ENCODE peak calls at places on chromosomes 5 and 9, in five cellular contexts. One of them, this sample, is unnamed.
A peak's percentile ranks its signal among the peaks of the same experiment; 100 is the strongest.

GRCh38 chr5:149799119-149799623 is 69.1 kb downstream of the PPARGC1B start:
- DNase-seq in fibroblast of lung: peak; percentile 75
- DNase-seq in brain microvascular endothelial cell: peak; percentile 88
- DNase-seq in dorsolateral prefrontal cortex: no peak
- DNase-seq in naive thymus-derived CD4-positive, alpha-beta T cell: no peak
- DNase-seq in this sample: peak; percentile 54

GRCh38 chr5:116441223-116441622 is 133.4 kb downstream of the SEMA6A start:
- DNase-seq in fibroblast of lung: no peak
- DNase-seq in brain microvascular endothelial cell: no peak
- DNase-seq in dorsolateral prefrontal cortex: no peak
- DNase-seq in naive thymus-derived CD4-positive, alpha-beta T cell: no peak
- DNase-seq in this sample: no peak

GRCh38 chr9:88691811-88692210 is 156.8 kb downstream of the NXNL2 start:
- DNase-seq in fibroblast of lung: peak; percentile 77
- DNase-seq in brain microvascular endothelial cell: peak; percentile 61
- DNase-seq in dorsolateral prefrontal cortex: no peak
- DNase-seq in naive thymus-derived CD4-positive, alpha-beta T cell: no peak
- DNase-seq in this sample: no peak

GRCh38 chr5:97452646-97453045 is 269.6 kb upstream of the RIOK2 start:
- DNase-seq in fibroblast of lung: no peak
- DNase-seq in brain microvascular endothelial cell: no peak
- DNase-seq in dorsolateral prefrontal cortex: no peak
- DNase-seq in naive thymus-derived CD4-positive, alpha-beta T cell: no peak
- DNase-seq in this sample: no peak

GRCh38 chr5:172776235-172776594 is 5.2 kb upstream of the DUSP1 start:
- DNase-seq in fibroblast of lung: no peak
- DNase-seq in brain microvascular endothelial cell: no peak
- DNase-seq in dorsolateral prefrontal cortex: no peak
- DNase-seq in naive thymus-derived CD4-positive, alpha-beta T cell: no peak
- DNase-seq in this sample: peak; percentile 20

GRCh38 chr5:39399135-39400036 is 25.4 kb downstream of the DAB2 start:
- DNase-seq in fibroblast of lung: peak; percentile 99
- DNase-seq in brain microvascular endothelial cell: peak; percentile 92
- DNase-seq in dorsolateral prefrontal cortex: no peak
- DNase-seq in naive thymus-derived CD4-positive, alpha-beta T cell: no peak
- DNase-seq in this sample: peak; percentile 83

GRCh38 chr9:132752877-132753592 is 82.8 kb downstream of the GTF3C4 start:
- DNase-seq in fibroblast of lung: no peak
- DNase-seq in brain microvascular endothelial cell: no peak
- DNase-seq in dorsolateral prefrontal cortex: no peak
- DNase-seq in naive thymus-derived CD4-positive, alpha-beta T cell: no peak
- DNase-seq in this sample: no peak

GRCh38 chr9:129321511-129322021 is 143.5 kb upstream of the IER5L start:
- DNase-seq in fibroblast of lung: no peak
- DNase-seq in brain microvascular endothelial cell: no peak
- DNase-seq in dorsolateral prefrontal cortex: no peak
- DNase-seq in naive thymus-derived CD4-positive, alpha-beta T cell: peak; percentile 18
- DNase-seq in this sample: no peak

GRCh38 chr5:10892135-10892910 is 131.3 kb upstream of the DAP start:
- DNase-seq in fibroblast of lung: no peak
- DNase-seq in brain microvascular endothelial cell: no peak
- DNase-seq in dorsolateral prefrontal cortex: no peak
- DNase-seq in naive thymus-derived CD4-positive, alpha-beta T cell: no peak
- DNase-seq in this sample: no peak

GRCh38 chr5:14107536-14107935 is 35.6 kb upstream of the TRIO start:
- DNase-seq in fibroblast of lung: peak; percentile 20
- DNase-seq in brain microvascular endothelial cell: no peak
- DNase-seq in dorsolateral prefrontal cortex: no peak
- DNase-seq in naive thymus-derived CD4-positive, alpha-beta T cell: no peak
- DNase-seq in this sample: no peak

GRCh38 chr5:131635755-131636479 is 888 bp upstream of the RAPGEF6 start:
- DNase-seq in fibroblast of lung: no peak
- DNase-seq in brain microvascular endothelial cell: no peak
- DNase-seq in dorsolateral prefrontal cortex: no peak
- DNase-seq in naive thymus-derived CD4-positive, alpha-beta T cell: no peak
- DNase-seq in this sample: peak; percentile 9

GRCh38 chr9:134068742-134069535 is 1.1 kb upstream of the BRD3 start:
- DNase-seq in fibroblast of lung: no peak
- DNase-seq in brain microvascular endothelial cell: no peak
- DNase-seq in dorsolateral prefrontal cortex: no peak
- DNase-seq in naive thymus-derived CD4-positive, alpha-beta T cell: peak; percentile 22
- DNase-seq in this sample: peak; percentile 10

GRCh38 chr5:17222679-17223078 is 5.2 kb downstream of the BASP1 start:
- DNase-seq in fibroblast of lung: no peak
- DNase-seq in brain microvascular endothelial cell: no peak
- DNase-seq in dorsolateral prefrontal cortex: no peak
- DNase-seq in naive thymus-derived CD4-positive, alpha-beta T cell: no peak
- DNase-seq in this sample: no peak

GRCh38 chr9:98702835-98703385 is 5.8 kb downstream of the GABBR2 start:
- DNase-seq in fibroblast of lung: no peak
- DNase-seq in brain microvascular endothelial cell: no peak
- DNase-seq in dorsolateral prefrontal cortex: no peak
- DNase-seq in naive thymus-derived CD4-positive, alpha-beta T cell: no peak
- DNase-seq in this sample: no peak

GRCh38 chr9:135243201-135244190 is 156.0 kb downstream of the OLFM1 start:
- DNase-seq in fibroblast of lung: no peak
- DNase-seq in brain microvascular endothelial cell: no peak
- DNase-seq in dorsolateral prefrontal cortex: no peak
- DNase-seq in naive thymus-derived CD4-positive, alpha-beta T cell: no peak
- DNase-seq in this sample: no peak

GRCh38 chr5:132291026-132291425 is 3.2 kb upstream of the SLC22A4 start:
- DNase-seq in fibroblast of lung: no peak
- DNase-seq in brain microvascular endothelial cell: no peak
- DNase-seq in dorsolateral prefrontal cortex: no peak
- DNase-seq in naive thymus-derived CD4-positive, alpha-beta T cell: no peak
- DNase-seq in this sample: no peak

GRCh38 chr9:130319300-130319699 is 53.7 kb downstream of the HMCN2 start:
- DNase-seq in fibroblast of lung: no peak
- DNase-seq in brain microvascular endothelial cell: no peak
- DNase-seq in dorsolateral prefrontal cortex: no peak
- DNase-seq in naive thymus-derived CD4-positive, alpha-beta T cell: no peak
- DNase-seq in this sample: no peak

GRCh38 chr5:141419074-141419880 is 1.6 kb upstream of the PCDHGA11 start:
- DNase-seq in fibroblast of lung: no peak
- DNase-seq in brain microvascular endothelial cell: no peak
- DNase-seq in dorsolateral prefrontal cortex: no peak
- DNase-seq in naive thymus-derived CD4-positive, alpha-beta T cell: no peak
- DNase-seq in this sample: no peak
- H3K4me3 ChIP-seq in fibroblast of lung: no peak overlapping the region
- H3K4me3 ChIP-seq in brain microvascular endothelial cell: no peak overlapping the region
- H3K4me3 ChIP-seq in dorsolateral prefrontal cortex: no peak overlapping the region
- H3K4me3 ChIP-seq in naive thymus-derived CD4-positive, alpha-beta T cell: no peak overlapping the region
- H3K4me3 ChIP-seq in this sample: no peak overlapping the region

GRCh38 chr9:4890242-4890641 is 94.8 kb upstream of the JAK2 start:
- DNase-seq in fibroblast of lung: no peak
- DNase-seq in brain microvascular endothelial cell: no peak
- DNase-seq in dorsolateral prefrontal cortex: no peak
- DNase-seq in naive thymus-derived CD4-positive, alpha-beta T cell: no peak
- DNase-seq in this sample: no peak

GRCh38 chr9:4890929-4891328 is 94.1 kb upstream of the JAK2 start:
- DNase-seq in fibroblast of lung: no peak
- DNase-seq in brain microvascular endothelial cell: no peak
- DNase-seq in dorsolateral prefrontal cortex: no peak
- DNase-seq in naive thymus-derived CD4-positive, alpha-beta T cell: no peak
- DNase-seq in this sample: no peak

GRCh38 chr9:4887556-4887955 is 94.8 kb downstream of the RCL1 start:
- DNase-seq in fibroblast of lung: peak; percentile 81
- DNase-seq in brain microvascular endothelial cell: no peak
- DNase-seq in dorsolateral prefrontal cortex: no peak
- DNase-seq in naive thymus-derived CD4-positive, alpha-beta T cell: no peak
- DNase-seq in this sample: no peak

GRCh38 chr9:4883326-4883873 is 90.7 kb downstream of the RCL1 start:
- DNase-seq in fibroblast of lung: no peak
- DNase-seq in brain microvascular endothelial cell: no peak
- DNase-seq in dorsolateral prefrontal cortex: no peak
- DNase-seq in naive thymus-derived CD4-positive, alpha-beta T cell: no peak
- DNase-seq in this sample: no peak

GRCh38 chr9:4886698-4887097 is 94.0 kb downstream of the RCL1 start:
- DNase-seq in fibroblast of lung: no peak
- DNase-seq in brain microvascular endothelial cell: no peak
- DNase-seq in dorsolateral prefrontal cortex: no peak
- DNase-seq in naive thymus-derived CD4-positive, alpha-beta T cell: no peak
- DNase-seq in this sample: no peak
- H3K27ac ChIP-seq in fibroblast of lung: no peak overlapping the region
- H3K27ac ChIP-seq in brain microvascular endothelial cell: no peak overlapping the region
- H3K27ac ChIP-seq in dorsolateral prefrontal cortex: no peak overlapping the region
- H3K27ac ChIP-seq in naive thymus-derived CD4-positive, alpha-beta T cell: no peak overlapping the region
- H3K27ac ChIP-seq in this sample: no peak overlapping the region

GRCh38 chr5:1444361-1445189 is 665 bp downstream of the SLC6A3 start:
- DNase-seq in fibroblast of lung: no peak
- DNase-seq in brain microvascular endothelial cell: no peak
- DNase-seq in dorsolateral prefrontal cortex: no peak
- DNase-seq in naive thymus-derived CD4-positive, alpha-beta T cell: no peak
- DNase-seq in this sample: no peak
- H3K4me3 ChIP-seq in fibroblast of lung: no peak overlapping the region
- H3K4me3 ChIP-seq in brain microvascular endothelial cell: no peak overlapping the region
- H3K4me3 ChIP-seq in dorsolateral prefrontal cortex: no peak overlapping the region
- H3K4me3 ChIP-seq in naive thymus-derived CD4-positive, alpha-beta T cell: no peak overlapping the region
- H3K4me3 ChIP-seq in this sample: no peak overlapping the region

GRCh38 chr5:74434124-74434899 is 206.2 kb downstream of the ENC1 start:
- DNase-seq in fibroblast of lung: no peak
- DNase-seq in brain microvascular endothelial cell: no peak
- DNase-seq in dorsolateral prefrontal cortex: no peak
- DNase-seq in naive thymus-derived CD4-positive, alpha-beta T cell: no peak
- DNase-seq in this sample: no peak
- H3K27ac ChIP-seq in fibroblast of lung: no peak overlapping the region
- H3K27ac ChIP-seq in brain microvascular endothelial cell: no peak overlapping the region
- H3K27ac ChIP-seq in dorsolateral prefrontal cortex: no peak overlapping the region
- H3K27ac ChIP-seq in naive thymus-derived CD4-positive, alpha-beta T cell: no peak overlapping the region
- H3K27ac ChIP-seq in this sample: no peak overlapping the region

DNA sequence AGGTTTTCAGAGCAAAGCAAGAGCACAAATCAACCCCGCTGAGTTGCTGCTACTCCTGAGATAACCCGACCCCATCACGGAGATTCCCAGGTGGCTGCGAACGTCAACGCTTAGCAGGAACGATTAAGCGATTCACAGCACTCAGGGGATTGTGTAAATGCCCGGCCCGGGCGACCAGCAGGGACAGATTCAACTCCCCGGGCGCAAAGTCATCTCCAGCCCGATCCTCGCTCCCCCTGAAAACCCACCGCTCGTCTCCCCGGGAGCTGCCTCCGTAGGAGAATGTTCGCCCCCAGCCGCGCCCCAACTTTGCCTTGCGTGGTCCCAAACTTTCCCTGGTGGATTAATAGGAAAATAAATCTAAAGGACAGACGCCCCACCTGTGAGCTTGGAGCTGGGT is 685 bp downstream of the SLC24A2 start:
- DNase-seq in fibroblast of lung: no peak
- DNase-seq in brain microvascular endothelial cell: no peak
- DNase-seq in dorsolateral prefrontal cortex: peak; percentile 35
- DNase-seq in naive thymus-derived CD4-positive, alpha-beta T cell: no peak
- DNase-seq in this sample: no peak
- H3K4me3 ChIP-seq in fibroblast of lung: no peak overlapping the region
- H3K4me3 ChIP-seq in brain microvascular endothelial cell: no peak overlapping the region
- H3K4me3 ChIP-seq in dorsolateral prefrontal cortex: peak overlapping the region; percentile 86
- H3K4me3 ChIP-seq in naive thymus-derived CD4-positive, alpha-beta T cell: no peak overlapping the region
- H3K4me3 ChIP-seq in this sample: no peak overlapping the region

DNA sequence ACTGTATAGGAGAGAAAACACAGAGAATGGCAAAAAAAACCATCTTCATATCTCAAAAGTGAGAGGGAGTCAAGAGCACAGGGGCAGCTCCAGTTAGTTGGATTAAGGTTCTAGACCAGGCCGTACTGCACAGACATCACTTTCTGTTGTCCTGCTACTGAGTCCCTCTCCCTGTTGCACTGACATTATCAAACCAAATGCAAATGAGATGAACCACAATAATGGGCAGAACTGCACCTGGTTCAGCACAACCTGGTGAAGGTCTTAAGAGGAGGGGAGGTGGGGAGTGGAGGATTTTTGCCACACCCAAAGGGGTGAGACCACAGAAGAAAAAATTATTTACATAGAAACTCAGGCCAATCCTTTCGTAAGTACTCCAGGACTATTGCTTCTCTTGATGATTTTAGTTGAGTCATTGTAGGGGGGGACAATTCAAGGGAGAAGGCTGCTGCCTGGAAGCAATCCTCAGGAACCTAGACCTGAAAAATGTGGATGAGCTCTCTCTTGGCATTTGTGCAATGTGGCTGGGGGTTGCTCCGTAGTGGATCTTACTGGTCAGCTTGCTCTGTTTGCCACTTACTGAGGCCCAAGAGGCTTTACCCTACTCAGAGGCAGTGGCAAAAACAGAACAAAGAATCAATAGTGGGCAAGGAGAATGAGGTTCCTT is 94.5 kb upstream of the PPP1R2B start:
- DNase-seq in fibroblast of lung: no peak
- DNase-seq in brain microvascular endothelial cell: no peak
- DNase-seq in dorsolateral prefrontal cortex: no peak
- DNase-seq in naive thymus-derived CD4-positive, alpha-beta T cell: no peak
- DNase-seq in this sample: no peak
- H3K27ac ChIP-seq in fibroblast of lung: no peak overlapping the region
- H3K27ac ChIP-seq in brain microvascular endothelial cell: no peak overlapping the region
- H3K27ac ChIP-seq in dorsolateral prefrontal cortex: no peak overlapping the region
- H3K27ac ChIP-seq in naive thymus-derived CD4-positive, alpha-beta T cell: no peak overlapping the region
- H3K27ac ChIP-seq in this sample: no peak overlapping the region

DNA sequence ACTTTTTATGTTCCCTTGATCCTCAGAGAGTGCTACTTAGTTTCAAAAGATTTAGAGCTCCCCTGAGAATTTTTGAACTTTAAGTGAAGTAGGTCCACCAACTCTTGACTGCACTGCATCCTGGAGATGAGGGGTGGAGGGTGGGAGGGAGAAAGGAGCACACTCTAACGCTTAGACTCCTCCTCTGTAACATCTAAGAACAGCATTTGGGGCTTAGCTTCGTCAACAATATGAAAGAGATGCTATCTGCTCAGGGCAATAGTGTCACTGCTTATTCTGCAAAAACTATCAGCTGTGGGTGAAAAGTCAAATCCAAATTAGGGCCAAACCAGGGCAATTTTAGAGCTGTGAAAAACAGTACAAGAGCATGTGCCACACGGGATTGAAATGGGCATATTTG is 242.8 kb upstream of the EFNA5 start:
- DNase-seq in fibroblast of lung: no peak
- DNase-seq in brain microvascular endothelial cell: no peak
- DNase-seq in dorsolateral prefrontal cortex: no peak
- DNase-seq in naive thymus-derived CD4-positive, alpha-beta T cell: no peak
- DNase-seq in this sample: no peak
- H3K4me3 ChIP-seq in fibroblast of lung: no peak overlapping the region
- H3K4me3 ChIP-seq in brain microvascular endothelial cell: no peak overlapping the region
- H3K4me3 ChIP-seq in dorsolateral prefrontal cortex: no peak overlapping the region
- H3K4me3 ChIP-seq in naive thymus-derived CD4-positive, alpha-beta T cell: no peak overlapping the region
- H3K4me3 ChIP-seq in this sample: no peak overlapping the region